ENCODE peak calls at places on chromosomes 7 and 10, in four cellular contexts. D is Calu3; F is stimulated activated CD4-positive, alpha-beta T cell treated with anti-CD3 and anti-CD28 coated beads, Interleukin-2, amount 100 ng/mL, for 48 hours; T is activated T-helper 1 cell treated with anti-CD3 and anti-CD28 coated beads, Interleukin-12 subunit alpha, Interleukin-12 subunit beta, Interleukin-2, Interleukin-4 antibody, amounts not matched to agents 30 ng/mL and 10 ng/mL and 1 ng/mL, durations not matched to agents 14 hours and 24 hours and 36 hours. K is an unnamed sample.

GRCh38 chr10:118423800-118424479 is 81.8 kb upstream of the FAM204A start:
- DNase-seq in D (peak; percentile 78), F (peak; percentile 57), T (peak; percentile 41), K (peak; percentile 52)

GRCh38 chr10:5614081-5614721 is 52.2 kb downstream of the ASB13 start:
- DNase-seq in D (no peak), F (no peak), T (no peak), K (peak; percentile 28)

GRCh38 chr7:112202819-112203218 is 3.4 kb downstream of the DOCK4 start:
- DNase-seq in D (no peak), F (peak; percentile 15), T (no peak), K (no peak)

GRCh38 chr7:108063520-108063933 is 60.6 kb upstream of the LAMB1 start:
- DNase-seq in D (no peak), F (no peak), T (no peak), K (no peak)

GRCh38 chr10:29627201-29628105 is 7.3 kb downstream of the SVIL start:
- DNase-seq in D (no peak), F (no peak), T (no peak), K (no peak)

GRCh38 chr10:45468110-45468509 is 94.1 kb downstream of the ALOX5 start:
- DNase-seq in D (no peak), F (no peak), T (no peak), K (no peak)

GRCh38 chr7:77923419-77923818 is 124.8 kb downstream of the PHTF2 start:
- DNase-seq in D (no peak), F (no peak), T (no peak), K (no peak)

GRCh38 chr10:30591249-30591670 is 38.3 kb downstream of the LYZL2 start:
- DNase-seq in D (peak; percentile 51), F (peak; percentile 42), T (peak; percentile 31), K (no peak)

GRCh38 chr10:7988985-7989384 is 65.5 kb upstream of the GATA3 start:
- DNase-seq in D (no peak), F (no peak), T (no peak), K (no peak)

GRCh38 chr7:150756858-150757257 is 19.6 kb downstream of the GIMAP5 start:
- DNase-seq in D (no peak), F (no peak), T (no peak), K (no peak)

GRCh38 chr10:1240341-1240775 is 184.2 kb downstream of the WDR37 start:
- DNase-seq in D (no peak), F (no peak), T (no peak), K (no peak)

GRCh38 chr10:49572594-49573114 is 33.7 kb upstream of the ERCC6 start:
- DNase-seq in D (no peak), F (no peak), T (no peak), K (no peak)

GRCh38 chr10:71038921-71039320 is 150.6 kb upstream of the PCBD1 start:
- DNase-seq in D (no peak), F (no peak), T (no peak), K (no peak)

GRCh38 chr10:37496061-37496460 is 361.3 kb downstream of the ZNF248 start:
- DNase-seq in D (no peak), F (no peak), T (no peak), K (no peak)

GRCh38 chr10:43252785-43253341 is 14.0 kb downstream of the RASGEF1A start:
- DNase-seq in D (no peak), F (no peak), T (no peak), K (no peak)

GRCh38 chr10:2081501-2081900 is 344.2 kb upstream of the ADARB2 start:
- DNase-seq in D (no peak), F (no peak), T (no peak), K (no peak)

GRCh38 chr10:36943534-36943933 is 181.9 kb upstream of the ANKRD30A start:
- DNase-seq in D (no peak), F (no peak), T (no peak), K (no peak)

GRCh38 chr7:118250860-118251494 is 26.5 kb downstream of the ANKRD7 start:
- DNase-seq in D (no peak), F (no peak), T (no peak), K (no peak)

GRCh38 chr7:2203551-2204300 is 29.0 kb downstream of the MAD1L1 start:
- DNase-seq in D (no peak), F (no peak), T (no peak), K (no peak)

GRCh38 chr10:69757553-69758309 is 44.0 kb upstream of the COL13A1 start:
- DNase-seq in D (peak; percentile 35), F (no peak), T (no peak), K (no peak)

GRCh38 chr7:154909241-154910105 is 93.5 kb downstream of the PAXIP1 start:
- DNase-seq in D (no peak), F (no peak), T (no peak), K (no peak)

GRCh38 chr10:53528974-53529373 is 756.4 kb upstream of the MBL2 start:
- DNase-seq in D (no peak), F (no peak), T (no peak), K (no peak)

GRCh38 chr7:21365866-21366624 is 61.8 kb upstream of the SP4 start:
- DNase-seq in D (peak; percentile 69), F (no peak), T (no peak), K (no peak)

GRCh38 chr7:131544449-131545425 is 11.7 kb downstream of the PODXL start:
- DNase-seq in D (no peak), F (no peak), T (no peak), K (no peak)

GRCh38 chr10:130744631-130745030 is 566.9 kb downstream of the TCERG1L start:
- DNase-seq in D (no peak), F (no peak), T (no peak), K (no peak)

GRCh38 chr10:17782921-17783665 is 26.1 kb upstream of the MRC1 start:
- DNase-seq in D (no peak), F (no peak), T (no peak), K (no peak)

GRCh38 chr10:46287846-46288480 is 1.2 kb downstream of the ANTXRL start:
- DNase-seq in D (no peak), F (no peak), T (no peak), K (no peak)

GRCh38 chr7:128755075-128755474 is 15.9 kb downstream of the CALU start:
- DNase-seq in D (no peak), F (no peak), T (no peak), K (no peak)

GRCh38 chr7:151782598-151783448 is 94.1 kb downstream of the PRKAG2 start:
- DNase-seq in D (peak; percentile 78), F (peak; percentile 57), T (peak; percentile 41), K (no peak)

GRCh38 chr10:50600831-50601466 is 22.8 kb downstream of the SGMS1 start:
- DNase-seq in D (no peak), F (no peak), T (no peak), K (no peak)

GRCh38 chr7:105580022-105580740 is 1.1 kb downstream of the EFCAB10 start:
- DNase-seq in D (no peak), F (no peak), T (no peak), K (no peak)

GRCh38 chr10:115844592-115844991 is 428.4 kb downstream of the GFRA1 start:
- DNase-seq in D (no peak), F (no peak), T (no peak), K (no peak)

K was measured in AG04449.